ENCODE peak calls at places on chromosomes 2 and 18, in ten cellular contexts. One of them, this sample, is unnamed.

GRCh38 chr2:38716185-38716584 is 35.0 kb downstream of the SRSF7 start:
- DNase-seq in activated CD8-positive, alpha-beta memory T cell treated with anti-CD3 and anti-CD28 coated beads for 4 hours: no peak
- DNase-seq in keratinocyte: no peak
- DNase-seq in AG04450: peak; percentile 63
- DNase-seq in fibroblast of pulmonary artery: peak; percentile 78
- DNase-seq in nephron progenitor cell: no peak
- DNase-seq in upper lobe of right lung: no peak
- DNase-seq in activated CD4-positive, alpha-beta T cell treated with anti-CD3 and anti-CD28 coated beads, Interleukin-2, amount 50 U/mL, for 24 hours: no peak
- DNase-seq in GM12891: no peak
- DNase-seq in BE2C: no peak
- DNase-seq in this sample: peak; percentile 97

GRCh38 chr2:226887940-226888339 is 52.1 kb downstream of the RHBDD1 start:
- DNase-seq in fibroblast of pulmonary artery: no peak
- DNase-seq in activated CD4-positive, alpha-beta T cell treated with anti-CD3 and anti-CD28 coated beads, Interleukin-2, amount 50 U/mL, for 24 hours: no peak
- DNase-seq in GM12891: no peak
- DNase-seq in nephron progenitor cell: no peak
- DNase-seq in BE2C: no peak
- DNase-seq in activated CD8-positive, alpha-beta memory T cell treated with anti-CD3 and anti-CD28 coated beads for 4 hours: no peak
- DNase-seq in upper lobe of right lung: no peak
- DNase-seq in AG04450: no peak
- DNase-seq in keratinocyte: no peak
- DNase-seq in this sample: peak; percentile 64

GRCh38 chr2:111168528-111168929 is 47.8 kb downstream of the BCL2L11 start:
- DNase-seq in BE2C: peak; percentile 23
- DNase-seq in upper lobe of right lung: no peak
- DNase-seq in GM12891: peak; percentile 34
- DNase-seq in AG04450: peak; percentile 44
- DNase-seq in keratinocyte: no peak
- DNase-seq in nephron progenitor cell: no peak
- DNase-seq in fibroblast of pulmonary artery: peak; percentile 59
- DNase-seq in activated CD4-positive, alpha-beta T cell treated with anti-CD3 and anti-CD28 coated beads, Interleukin-2, amount 50 U/mL, for 24 hours: peak; percentile 39
- DNase-seq in activated CD8-positive, alpha-beta memory T cell treated with anti-CD3 and anti-CD28 coated beads for 4 hours: peak; percentile 59
- DNase-seq in this sample: peak; percentile 80

GRCh38 chr18:69002233-69002632 is 204.4 kb downstream of the CCDC102B start:
- DNase-seq in GM12891: no peak
- DNase-seq in activated CD8-positive, alpha-beta memory T cell treated with anti-CD3 and anti-CD28 coated beads for 4 hours: no peak
- DNase-seq in fibroblast of pulmonary artery: no peak
- DNase-seq in upper lobe of right lung: no peak
- DNase-seq in BE2C: no peak
- DNase-seq in nephron progenitor cell: no peak
- DNase-seq in keratinocyte: no peak
- DNase-seq in activated CD4-positive, alpha-beta T cell treated with anti-CD3 and anti-CD28 coated beads, Interleukin-2, amount 50 U/mL, for 24 hours: no peak
- DNase-seq in AG04450: no peak
- DNase-seq in this sample: no peak

GRCh38 chr2:46195819-46196218 is 101.4 kb upstream of the EPAS1 start:
- DNase-seq in keratinocyte: no peak
- DNase-seq in activated CD8-positive, alpha-beta memory T cell treated with anti-CD3 and anti-CD28 coated beads for 4 hours: no peak
- DNase-seq in fibroblast of pulmonary artery: no peak
- DNase-seq in activated CD4-positive, alpha-beta T cell treated with anti-CD3 and anti-CD28 coated beads, Interleukin-2, amount 50 U/mL, for 24 hours: no peak
- DNase-seq in nephron progenitor cell: no peak
- DNase-seq in BE2C: no peak
- DNase-seq in upper lobe of right lung: no peak
- DNase-seq in GM12891: no peak
- DNase-seq in AG04450: no peak
- DNase-seq in this sample: no peak

GRCh38 chr2:193502363-193503035 is 1307.8 kb upstream of the TMEFF2 start:
- DNase-seq in nephron progenitor cell: peak; percentile 64
- DNase-seq in upper lobe of right lung: no peak
- DNase-seq in fibroblast of pulmonary artery: peak; percentile 2
- DNase-seq in BE2C: no peak
- DNase-seq in GM12891: no peak
- DNase-seq in activated CD4-positive, alpha-beta T cell treated with anti-CD3 and anti-CD28 coated beads, Interleukin-2, amount 50 U/mL, for 24 hours: no peak
- DNase-seq in keratinocyte: no peak
- DNase-seq in AG04450: no peak
- DNase-seq in activated CD8-positive, alpha-beta memory T cell treated with anti-CD3 and anti-CD28 coated beads for 4 hours: no peak
- DNase-seq in this sample: no peak

GRCh38 chr2:221573430-221574230 is 1.5 kb upstream of the EPHA4 start:
- DNase-seq in activated CD8-positive, alpha-beta memory T cell treated with anti-CD3 and anti-CD28 coated beads for 4 hours: peak; percentile 47
- DNase-seq in fibroblast of pulmonary artery: peak; percentile 70
- DNase-seq in upper lobe of right lung: peak; percentile 93
- DNase-seq in nephron progenitor cell: peak; percentile 98
- DNase-seq in GM12891: peak; percentile 75
- DNase-seq in keratinocyte: no peak
- DNase-seq in BE2C: peak; percentile 83
- DNase-seq in AG04450: peak; percentile 50
- DNase-seq in activated CD4-positive, alpha-beta T cell treated with anti-CD3 and anti-CD28 coated beads, Interleukin-2, amount 50 U/mL, for 24 hours: peak; percentile 76
- DNase-seq in this sample: peak; percentile 68

GRCh38 chr18:31645411-31645810 is 39.0 kb downstream of the B4GALT6 start:
- DNase-seq in fibroblast of pulmonary artery: no peak
- DNase-seq in BE2C: no peak
- DNase-seq in GM12891: no peak
- DNase-seq in upper lobe of right lung: no peak
- DNase-seq in activated CD4-positive, alpha-beta T cell treated with anti-CD3 and anti-CD28 coated beads, Interleukin-2, amount 50 U/mL, for 24 hours: no peak
- DNase-seq in nephron progenitor cell: no peak
- DNase-seq in activated CD8-positive, alpha-beta memory T cell treated with anti-CD3 and anti-CD28 coated beads for 4 hours: no peak
- DNase-seq in keratinocyte: no peak
- DNase-seq in AG04450: no peak
- DNase-seq in this sample: no peak

GRCh38 chr18:76357585-76358265 is 137.3 kb downstream of the ZNF516 start:
- DNase-seq in fibroblast of pulmonary artery: no peak
- DNase-seq in GM12891: no peak
- DNase-seq in AG04450: no peak
- DNase-seq in upper lobe of right lung: no peak
- DNase-seq in activated CD8-positive, alpha-beta memory T cell treated with anti-CD3 and anti-CD28 coated beads for 4 hours: no peak
- DNase-seq in keratinocyte: no peak
- DNase-seq in activated CD4-positive, alpha-beta T cell treated with anti-CD3 and anti-CD28 coated beads, Interleukin-2, amount 50 U/mL, for 24 hours: no peak
- DNase-seq in BE2C: no peak
- DNase-seq in nephron progenitor cell: no peak
- DNase-seq in this sample: no peak

GRCh38 chr2:173982918-173983317 is 17.7 kb upstream of the SP3 start:
- DNase-seq in keratinocyte: no peak
- DNase-seq in BE2C: no peak
- DNase-seq in upper lobe of right lung: no peak
- DNase-seq in activated CD4-positive, alpha-beta T cell treated with anti-CD3 and anti-CD28 coated beads, Interleukin-2, amount 50 U/mL, for 24 hours: no peak
- DNase-seq in fibroblast of pulmonary artery: peak; percentile 77
- DNase-seq in GM12891: no peak
- DNase-seq in activated CD8-positive, alpha-beta memory T cell treated with anti-CD3 and anti-CD28 coated beads for 4 hours: no peak
- DNase-seq in AG04450: no peak
- DNase-seq in nephron progenitor cell: no peak
- DNase-seq in this sample: peak; percentile 29

GRCh38 chr2:64675860-64676259 is 22.1 kb upstream of the SERTAD2 start:
- DNase-seq in GM12891: no peak
- DNase-seq in fibroblast of pulmonary artery: no peak
- DNase-seq in BE2C: no peak
- DNase-seq in nephron progenitor cell: no peak
- DNase-seq in AG04450: no peak
- DNase-seq in keratinocyte: no peak
- DNase-seq in upper lobe of right lung: no peak
- DNase-seq in activated CD4-positive, alpha-beta T cell treated with anti-CD3 and anti-CD28 coated beads, Interleukin-2, amount 50 U/mL, for 24 hours: peak; percentile 27
- DNase-seq in activated CD8-positive, alpha-beta memory T cell treated with anti-CD3 and anti-CD28 coated beads for 4 hours: peak; percentile 58
- DNase-seq in this sample: no peak

GRCh38 chr2:120059483-120059882 is 46.6 kb downstream of the EPB41L5 start:
- DNase-seq in upper lobe of right lung: no peak
- DNase-seq in fibroblast of pulmonary artery: no peak
- DNase-seq in activated CD4-positive, alpha-beta T cell treated with anti-CD3 and anti-CD28 coated beads, Interleukin-2, amount 50 U/mL, for 24 hours: no peak
- DNase-seq in AG04450: no peak
- DNase-seq in activated CD8-positive, alpha-beta memory T cell treated with anti-CD3 and anti-CD28 coated beads for 4 hours: no peak
- DNase-seq in BE2C: no peak
- DNase-seq in GM12891: no peak
- DNase-seq in keratinocyte: no peak
- DNase-seq in nephron progenitor cell: no peak
- DNase-seq in this sample: no peak

GRCh38 chr2:1741851-1742250 is 2.5 kb downstream of the PXDN start:
- DNase-seq in GM12891: no peak
- DNase-seq in BE2C: no peak
- DNase-seq in activated CD4-positive, alpha-beta T cell treated with anti-CD3 and anti-CD28 coated beads, Interleukin-2, amount 50 U/mL, for 24 hours: no peak
- DNase-seq in fibroblast of pulmonary artery: no peak
- DNase-seq in nephron progenitor cell: no peak
- DNase-seq in AG04450: no peak
- DNase-seq in keratinocyte: no peak
- DNase-seq in activated CD8-positive, alpha-beta memory T cell treated with anti-CD3 and anti-CD28 coated beads for 4 hours: no peak
- DNase-seq in upper lobe of right lung: peak; percentile 45
- DNase-seq in this sample: no peak

GRCh38 chr2:3126686-3127278 is 250.8 kb downstream of the EIPR1 start:
- DNase-seq in GM12891: no peak
- DNase-seq in AG04450: no peak
- DNase-seq in activated CD4-positive, alpha-beta T cell treated with anti-CD3 and anti-CD28 coated beads, Interleukin-2, amount 50 U/mL, for 24 hours: no peak
- DNase-seq in nephron progenitor cell: no peak
- DNase-seq in upper lobe of right lung: peak; percentile 31
- DNase-seq in activated CD8-positive, alpha-beta memory T cell treated with anti-CD3 and anti-CD28 coated beads for 4 hours: no peak
- DNase-seq in BE2C: peak; percentile 70
- DNase-seq in keratinocyte: no peak
- DNase-seq in fibroblast of pulmonary artery: peak; percentile 20
- DNase-seq in this sample: peak; percentile 5

GRCh38 chr2:186485576-186485870 is 537 bp upstream of the ZC3H15 start:
- DNase-seq in fibroblast of pulmonary artery: no peak
- DNase-seq in nephron progenitor cell: no peak
- DNase-seq in keratinocyte: no peak
- DNase-seq in activated CD8-positive, alpha-beta memory T cell treated with anti-CD3 and anti-CD28 coated beads for 4 hours: no peak
- DNase-seq in GM12891: no peak
- DNase-seq in activated CD4-positive, alpha-beta T cell treated with anti-CD3 and anti-CD28 coated beads, Interleukin-2, amount 50 U/mL, for 24 hours: no peak
- DNase-seq in AG04450: no peak
- DNase-seq in upper lobe of right lung: no peak
- DNase-seq in BE2C: no peak
- DNase-seq in this sample: no peak

GRCh38 chr18:60413944-60414547 is 41.5 kb upstream of the MC4R start:
- DNase-seq in upper lobe of right lung: no peak
- DNase-seq in BE2C: peak; percentile 45
- DNase-seq in fibroblast of pulmonary artery: peak; percentile 24
- DNase-seq in activated CD8-positive, alpha-beta memory T cell treated with anti-CD3 and anti-CD28 coated beads for 4 hours: no peak
- DNase-seq in activated CD4-positive, alpha-beta T cell treated with anti-CD3 and anti-CD28 coated beads, Interleukin-2, amount 50 U/mL, for 24 hours: no peak
- DNase-seq in AG04450: no peak
- DNase-seq in GM12891: no peak
- DNase-seq in nephron progenitor cell: peak; percentile 5
- DNase-seq in keratinocyte: no peak
- DNase-seq in this sample: peak; percentile 5

GRCh38 chr2:73176881-73177644 is 25.3 kb upstream of the NOTO start:
- DNase-seq in upper lobe of right lung: peak; percentile 95
- DNase-seq in nephron progenitor cell: peak; percentile 97
- DNase-seq in activated CD4-positive, alpha-beta T cell treated with anti-CD3 and anti-CD28 coated beads, Interleukin-2, amount 50 U/mL, for 24 hours: peak; percentile 81
- DNase-seq in fibroblast of pulmonary artery: peak; percentile 84
- DNase-seq in keratinocyte: no peak
- DNase-seq in activated CD8-positive, alpha-beta memory T cell treated with anti-CD3 and anti-CD28 coated beads for 4 hours: peak; percentile 74
- DNase-seq in BE2C: peak; percentile 85
- DNase-seq in AG04450: peak; percentile 55
- DNase-seq in GM12891: peak; percentile 95
- DNase-seq in this sample: peak; percentile 62

GRCh38 chr2:85183481-85183880 is 50.3 kb downstream of the TCF7L1 start:
- DNase-seq in activated CD8-positive, alpha-beta memory T cell treated with anti-CD3 and anti-CD28 coated beads for 4 hours: no peak
- DNase-seq in fibroblast of pulmonary artery: no peak
- DNase-seq in GM12891: no peak
- DNase-seq in BE2C: no peak
- DNase-seq in activated CD4-positive, alpha-beta T cell treated with anti-CD3 and anti-CD28 coated beads, Interleukin-2, amount 50 U/mL, for 24 hours: no peak
- DNase-seq in keratinocyte: no peak
- DNase-seq in upper lobe of right lung: no peak
- DNase-seq in AG04450: peak; percentile 30
- DNase-seq in nephron progenitor cell: no peak
- DNase-seq in this sample: no peak

GRCh38 chr2:48313036-48313877 is 216.7 kb upstream of the STON1 start:
- DNase-seq in BE2C: no peak
- DNase-seq in nephron progenitor cell: no peak
- DNase-seq in AG04450: no peak
- DNase-seq in keratinocyte: no peak
- DNase-seq in activated CD8-positive, alpha-beta memory T cell treated with anti-CD3 and anti-CD28 coated beads for 4 hours: no peak
- DNase-seq in fibroblast of pulmonary artery: no peak
- DNase-seq in upper lobe of right lung: no peak
- DNase-seq in GM12891: no peak
- DNase-seq in activated CD4-positive, alpha-beta T cell treated with anti-CD3 and anti-CD28 coated beads, Interleukin-2, amount 50 U/mL, for 24 hours: no peak
- DNase-seq in this sample: no peak

GRCh38 chr2:234060236-234060635 is 9.7 kb downstream of the SPP2 start:
- DNase-seq in upper lobe of right lung: no peak
- DNase-seq in GM12891: no peak
- DNase-seq in activated CD4-positive, alpha-beta T cell treated with anti-CD3 and anti-CD28 coated beads, Interleukin-2, amount 50 U/mL, for 24 hours: no peak
- DNase-seq in AG04450: no peak
- DNase-seq in activated CD8-positive, alpha-beta memory T cell treated with anti-CD3 and anti-CD28 coated beads for 4 hours: no peak
- DNase-seq in keratinocyte: no peak
- DNase-seq in fibroblast of pulmonary artery: no peak
- DNase-seq in nephron progenitor cell: no peak
- DNase-seq in BE2C: no peak
- DNase-seq in this sample: no peak

GRCh38 chr2:128306931-128307460 is 11.7 kb downstream of the HS6ST1 start:
- DNase-seq in GM12891: no peak
- DNase-seq in BE2C: no peak
- DNase-seq in activated CD8-positive, alpha-beta memory T cell treated with anti-CD3 and anti-CD28 coated beads for 4 hours: no peak
- DNase-seq in keratinocyte: no peak
- DNase-seq in fibroblast of pulmonary artery: no peak
- DNase-seq in upper lobe of right lung: peak; percentile 59
- DNase-seq in activated CD4-positive, alpha-beta T cell treated with anti-CD3 and anti-CD28 coated beads, Interleukin-2, amount 50 U/mL, for 24 hours: no peak
- DNase-seq in AG04450: no peak
- DNase-seq in nephron progenitor cell: no peak
- DNase-seq in this sample: no peak

GRCh38 chr2:239470151-239470900 is 69.5 kb upstream of the HDAC4 start:
- DNase-seq in AG04450: no peak
- DNase-seq in activated CD4-positive, alpha-beta T cell treated with anti-CD3 and anti-CD28 coated beads, Interleukin-2, amount 50 U/mL, for 24 hours: no peak
- DNase-seq in activated CD8-positive, alpha-beta memory T cell treated with anti-CD3 and anti-CD28 coated beads for 4 hours: no peak
- DNase-seq in fibroblast of pulmonary artery: no peak
- DNase-seq in upper lobe of right lung: no peak
- DNase-seq in nephron progenitor cell: no peak
- DNase-seq in GM12891: no peak
- DNase-seq in keratinocyte: no peak
- DNase-seq in BE2C: no peak
- DNase-seq in this sample: no peak

GRCh38 chr2:74440005-74440377 is 1.7 kb downstream of the RTKN start:
- DNase-seq in BE2C: peak; percentile 30
- DNase-seq in nephron progenitor cell: peak; percentile 64
- DNase-seq in activated CD8-positive, alpha-beta memory T cell treated with anti-CD3 and anti-CD28 coated beads for 4 hours: no peak
- DNase-seq in fibroblast of pulmonary artery: peak; percentile 67
- DNase-seq in activated CD4-positive, alpha-beta T cell treated with anti-CD3 and anti-CD28 coated beads, Interleukin-2, amount 50 U/mL, for 24 hours: no peak
- DNase-seq in AG04450: no peak
- DNase-seq in upper lobe of right lung: no peak
- DNase-seq in keratinocyte: no peak
- DNase-seq in GM12891: no peak
- DNase-seq in this sample: peak; percentile 44

GRCh38 chr2:74553892-74554820 is at the start of the genes DOK1 and LOXL3:
- DNase-seq in keratinocyte: no peak
- DNase-seq in BE2C: peak; percentile 77
- DNase-seq in activated CD4-positive, alpha-beta T cell treated with anti-CD3 and anti-CD28 coated beads, Interleukin-2, amount 50 U/mL, for 24 hours: peak; percentile 74
- DNase-seq in upper lobe of right lung: peak; percentile 95
- DNase-seq in AG04450: peak; percentile 83
- DNase-seq in activated CD8-positive, alpha-beta memory T cell treated with anti-CD3 and anti-CD28 coated beads for 4 hours: peak; percentile 64
- DNase-seq in GM12891: peak; percentile 89
- DNase-seq in fibroblast of pulmonary artery: peak; percentile 91
- DNase-seq in nephron progenitor cell: peak; percentile 88
- DNase-seq in this sample: peak; percentile 91

GRCh38 chr2:136006658-136007057 is 21.2 kb upstream of the DARS1 start:
- DNase-seq in activated CD4-positive, alpha-beta T cell treated with anti-CD3 and anti-CD28 coated beads, Interleukin-2, amount 50 U/mL, for 24 hours: no peak
- DNase-seq in upper lobe of right lung: no peak
- DNase-seq in keratinocyte: no peak
- DNase-seq in BE2C: no peak
- DNase-seq in activated CD8-positive, alpha-beta memory T cell treated with anti-CD3 and anti-CD28 coated beads for 4 hours: no peak
- DNase-seq in AG04450: no peak
- DNase-seq in GM12891: no peak
- DNase-seq in nephron progenitor cell: no peak
- DNase-seq in fibroblast of pulmonary artery: no peak
- DNase-seq in this sample: peak; percentile 24

GRCh38 chr2:181685150-181685688 is 4.9 kb upstream of the NEUROD1 start:
- DNase-seq in keratinocyte: no peak
- DNase-seq in AG04450: no peak
- DNase-seq in upper lobe of right lung: no peak
- DNase-seq in nephron progenitor cell: peak; percentile 59
- DNase-seq in GM12891: no peak
- DNase-seq in activated CD4-positive, alpha-beta T cell treated with anti-CD3 and anti-CD28 coated beads, Interleukin-2, amount 50 U/mL, for 24 hours: no peak
- DNase-seq in fibroblast of pulmonary artery: peak; percentile 30
- DNase-seq in activated CD8-positive, alpha-beta memory T cell treated with anti-CD3 and anti-CD28 coated beads for 4 hours: no peak
- DNase-seq in BE2C: no peak
- DNase-seq in this sample: peak; percentile 18

GRCh38 chr2:240353944-240354343 is 81.5 kb upstream of the GPC1 start:
- DNase-seq in keratinocyte: no peak
- DNase-seq in fibroblast of pulmonary artery: no peak
- DNase-seq in AG04450: no peak
- DNase-seq in activated CD8-positive, alpha-beta memory T cell treated with anti-CD3 and anti-CD28 coated beads for 4 hours: no peak
- DNase-seq in nephron progenitor cell: no peak
- DNase-seq in upper lobe of right lung: no peak
- DNase-seq in BE2C: no peak
- DNase-seq in activated CD4-positive, alpha-beta T cell treated with anti-CD3 and anti-CD28 coated beads, Interleukin-2, amount 50 U/mL, for 24 hours: no peak
- DNase-seq in GM12891: no peak
- DNase-seq in this sample: no peak

GRCh38 chr18:23930002-23930401 is 84.6 kb upstream of the TTC39C start:
- DNase-seq in fibroblast of pulmonary artery: no peak
- DNase-seq in activated CD8-positive, alpha-beta memory T cell treated with anti-CD3 and anti-CD28 coated beads for 4 hours: no peak
- DNase-seq in upper lobe of right lung: no peak
- DNase-seq in GM12891: no peak
- DNase-seq in BE2C: no peak
- DNase-seq in nephron progenitor cell: no peak
- DNase-seq in activated CD4-positive, alpha-beta T cell treated with anti-CD3 and anti-CD28 coated beads, Interleukin-2, amount 50 U/mL, for 24 hours: no peak
- DNase-seq in AG04450: no peak
- DNase-seq in keratinocyte: no peak
- DNase-seq in this sample: no peak